ENCODE peak calls at places on chromosome 9, in eight cellular contexts. One of them, this sample, is unnamed.

GRCh38 chr9:86434039-86434726 is 80.0 kb upstream of the TUT7 start:
- DNase-seq in NB4: peak; percentile 63
- DNase-seq in HFFc6: peak; percentile 69
- DNase-seq in RWPE2: no peak
- DNase-seq in right lobe of liver: peak; percentile 23
- DNase-seq in epithelial cell of esophagus: peak; percentile 67
- DNase-seq in MCF 10A: peak; percentile 56
- DNase-seq in MM.1S: peak; percentile 51
- DNase-seq in this sample: no peak

GRCh38 chr9:134066923-134067851 is 639 bp downstream of the BRD3 start:
- DNase-seq in right lobe of liver: no peak
- DNase-seq in RWPE2: peak; percentile 63
- DNase-seq in epithelial cell of esophagus: peak; percentile 32
- DNase-seq in MCF 10A: no peak
- DNase-seq in NB4: peak; percentile 59
- DNase-seq in MM.1S: peak; percentile 17
- DNase-seq in HFFc6: no peak
- DNase-seq in this sample: peak; percentile 44

GRCh38 chr9:122263699-122264349 is 816 bp downstream of the RBM18 start:
- DNase-seq in HFFc6: no peak
- DNase-seq in epithelial cell of esophagus: peak; percentile 1
- DNase-seq in MCF 10A: no peak
- DNase-seq in RWPE2: no peak
- DNase-seq in MM.1S: peak; percentile 24
- DNase-seq in right lobe of liver: no peak
- DNase-seq in NB4: peak; percentile 30
- DNase-seq in this sample: no peak

GRCh38 chr9:34253460-34253837 is 74.6 kb downstream of the UBAP1 start:
- DNase-seq in MCF 10A: peak; percentile 43
- DNase-seq in epithelial cell of esophagus: peak; percentile 46
- DNase-seq in right lobe of liver: no peak
- DNase-seq in MM.1S: no peak
- DNase-seq in NB4: peak; percentile 43
- DNase-seq in HFFc6: peak; percentile 51
- DNase-seq in RWPE2: no peak
- DNase-seq in this sample: no peak

GRCh38 chr9:127543973-127544533 is 68.0 kb upstream of the STXBP1 start:
- DNase-seq in RWPE2: no peak
- DNase-seq in MCF 10A: no peak
- DNase-seq in NB4: no peak
- DNase-seq in HFFc6: no peak
- DNase-seq in MM.1S: no peak
- DNase-seq in epithelial cell of esophagus: no peak
- DNase-seq in right lobe of liver: no peak
- DNase-seq in this sample: no peak

GRCh38 chr9:97793067-97793466 is 60.0 kb upstream of the FOXE1 start:
- DNase-seq in epithelial cell of esophagus: no peak
- DNase-seq in RWPE2: no peak
- DNase-seq in MM.1S: no peak
- DNase-seq in NB4: no peak
- DNase-seq in right lobe of liver: no peak
- DNase-seq in MCF 10A: no peak
- DNase-seq in HFFc6: no peak
- DNase-seq in this sample: no peak

GRCh38 chr9:99828054-99828416 is 6.3 kb downstream of the NR4A3 start:
- DNase-seq in HFFc6: no peak
- DNase-seq in MM.1S: no peak
- DNase-seq in RWPE2: no peak
- DNase-seq in right lobe of liver: no peak
- DNase-seq in MCF 10A: no peak
- DNase-seq in epithelial cell of esophagus: no peak
- DNase-seq in NB4: no peak
- DNase-seq in this sample: no peak

GRCh38 chr9:7879551-7880245 is 80.1 kb upstream of the DMAC1 start:
- DNase-seq in epithelial cell of esophagus: peak; percentile 78
- DNase-seq in MM.1S: no peak
- DNase-seq in right lobe of liver: no peak
- DNase-seq in NB4: peak; percentile 70
- DNase-seq in RWPE2: no peak
- DNase-seq in MCF 10A: peak; percentile 54
- DNase-seq in HFFc6: no peak
- DNase-seq in this sample: no peak

GRCh38 chr9:122158202-122158601 is 1.4 kb downstream of the NDUFA8 start:
- DNase-seq in MM.1S: peak; percentile 49
- DNase-seq in HFFc6: peak; percentile 50
- DNase-seq in right lobe of liver: no peak
- DNase-seq in epithelial cell of esophagus: peak; percentile 61
- DNase-seq in RWPE2: no peak
- DNase-seq in NB4: peak; percentile 69
- DNase-seq in MCF 10A: peak; percentile 48
- DNase-seq in this sample: no peak

GRCh38 chr9:134127616-134128015 is 8.3 kb upstream of the WDR5 start:
- DNase-seq in RWPE2: no peak
- DNase-seq in epithelial cell of esophagus: no peak
- DNase-seq in NB4: no peak
- DNase-seq in HFFc6: no peak
- DNase-seq in MCF 10A: no peak
- DNase-seq in MM.1S: no peak
- DNase-seq in right lobe of liver: no peak
- DNase-seq in this sample: peak; percentile 3

GRCh38 chr9:21030389-21031035 is 928 bp downstream of the HACD4 start:
- DNase-seq in right lobe of liver: no peak
- DNase-seq in MM.1S: no peak
- DNase-seq in epithelial cell of esophagus: peak; percentile 65
- DNase-seq in RWPE2: no peak
- DNase-seq in NB4: peak; percentile 90
- DNase-seq in MCF 10A: no peak
- DNase-seq in HFFc6: peak; percentile 78
- DNase-seq in this sample: no peak

GRCh38 chr9:93080406-93080805 is 15.6 kb upstream of the CARD19 start:
- DNase-seq in MM.1S: no peak
- DNase-seq in HFFc6: no peak
- DNase-seq in NB4: no peak
- DNase-seq in right lobe of liver: no peak
- DNase-seq in epithelial cell of esophagus: no peak
- DNase-seq in RWPE2: no peak
- DNase-seq in MCF 10A: no peak
- DNase-seq in this sample: no peak

GRCh38 chr9:112355305-112355953 is 22.0 kb upstream of the PTBP3 start:
- DNase-seq in MCF 10A: no peak
- DNase-seq in NB4: no peak
- DNase-seq in MM.1S: no peak
- DNase-seq in RWPE2: no peak
- DNase-seq in HFFc6: no peak
- DNase-seq in epithelial cell of esophagus: no peak
- DNase-seq in right lobe of liver: no peak
- DNase-seq in this sample: no peak

GRCh38 chr9:68427216-68427994 is 71.0 kb downstream of the PGM5 start:
- DNase-seq in epithelial cell of esophagus: no peak
- DNase-seq in NB4: no peak
- DNase-seq in MM.1S: no peak
- DNase-seq in MCF 10A: no peak
- DNase-seq in HFFc6: no peak
- DNase-seq in right lobe of liver: no peak
- DNase-seq in RWPE2: no peak
- DNase-seq in this sample: no peak

GRCh38 chr9:108851138-108851537 is 4.6 kb downstream of the ACTL7B start:
- DNase-seq in MCF 10A: no peak
- DNase-seq in NB4: no peak
- DNase-seq in HFFc6: no peak
- DNase-seq in RWPE2: no peak
- DNase-seq in MM.1S: no peak
- DNase-seq in right lobe of liver: no peak
- DNase-seq in epithelial cell of esophagus: no peak
- DNase-seq in this sample: no peak

DNA sequence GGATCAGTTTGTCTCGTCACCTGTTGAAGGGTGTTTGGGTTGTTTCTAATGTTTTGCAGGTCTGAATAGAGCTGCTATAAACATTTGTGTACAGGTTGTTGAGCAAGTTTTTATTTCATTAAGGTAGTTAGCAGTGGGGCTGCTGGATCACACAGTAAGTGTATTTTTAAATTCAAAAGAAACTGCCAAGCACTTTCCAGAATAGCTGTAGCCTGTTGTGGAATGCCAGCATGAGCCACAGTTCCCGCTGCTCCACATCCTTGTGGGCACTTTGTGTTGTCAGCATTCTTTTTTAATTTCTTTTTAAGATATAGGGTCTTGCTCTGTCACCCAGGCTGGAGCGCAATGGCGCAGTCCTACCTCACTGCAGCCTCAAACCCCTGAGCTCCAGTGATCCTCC is 14.5 kb downstream of the FBXW5 start:
- DNase-seq in MCF 10A: no peak
- DNase-seq in NB4: no peak
- DNase-seq in HFFc6: no peak
- DNase-seq in RWPE2: no peak
- DNase-seq in right lobe of liver: no peak
- DNase-seq in epithelial cell of esophagus: no peak
- DNase-seq in MM.1S: no peak
- DNase-seq in this sample: no peak
- TF ChIP-seq CTCF in MCF 10A: no peak
- TF ChIP-seq CTCF in NB4: no peak
- TF ChIP-seq CTCF in HFFc6: no peak
- TF ChIP-seq CTCF in RWPE2: no peak
- TF ChIP-seq CTCF in right lobe of liver: no peak
- TF ChIP-seq CTCF in epithelial cell of esophagus: no peak
- TF ChIP-seq CTCF in MM.1S: no peak
- TF ChIP-seq CTCF in this sample: no peak

GRCh38 chr9:12989669-12990068 is 214.8 kb downstream of the LURAP1L start:
- DNase-seq in HFFc6: no peak
- DNase-seq in NB4: no peak
- DNase-seq in epithelial cell of esophagus: no peak
- DNase-seq in MCF 10A: no peak
- DNase-seq in MM.1S: no peak
- DNase-seq in RWPE2: no peak
- DNase-seq in right lobe of liver: no peak
- DNase-seq in this sample: no peak

GRCh38 chr9:12993432-12993831 is 218.6 kb downstream of the LURAP1L start:
- DNase-seq in RWPE2: no peak
- DNase-seq in HFFc6: no peak
- DNase-seq in MCF 10A: no peak
- DNase-seq in epithelial cell of esophagus: no peak
- DNase-seq in right lobe of liver: no peak
- DNase-seq in MM.1S: no peak
- DNase-seq in NB4: no peak
- DNase-seq in this sample: no peak

GRCh38 chr9:12988259-12988658 is 213.4 kb downstream of the LURAP1L start:
- DNase-seq in epithelial cell of esophagus: no peak
- DNase-seq in NB4: no peak
- DNase-seq in RWPE2: no peak
- DNase-seq in MCF 10A: no peak
- DNase-seq in HFFc6: no peak
- DNase-seq in right lobe of liver: no peak
- DNase-seq in MM.1S: no peak
- DNase-seq in this sample: no peak
- TF ChIP-seq CTCF in epithelial cell of esophagus: no peak
- TF ChIP-seq CTCF in NB4: no peak
- TF ChIP-seq CTCF in RWPE2: no peak
- TF ChIP-seq CTCF in MCF 10A: peak; percentile 15
- TF ChIP-seq CTCF in HFFc6: no peak
- TF ChIP-seq CTCF in right lobe of liver: peak; percentile 28
- TF ChIP-seq CTCF in MM.1S: peak; percentile 5
- TF ChIP-seq CTCF in this sample: no peak

GRCh38 chr9:12718482-12719026 is 25.4 kb downstream of the TYRP1 start:
- DNase-seq in NB4: no peak
- DNase-seq in RWPE2: no peak
- DNase-seq in MM.1S: peak; percentile 56
- DNase-seq in epithelial cell of esophagus: peak; percentile 85
- DNase-seq in right lobe of liver: no peak
- DNase-seq in MCF 10A: no peak
- DNase-seq in HFFc6: no peak
- DNase-seq in this sample: no peak

GRCh38 chr9:12720551-12720950 is 27.4 kb downstream of the TYRP1 start:
- DNase-seq in HFFc6: no peak
- DNase-seq in epithelial cell of esophagus: no peak
- DNase-seq in MCF 10A: no peak
- DNase-seq in NB4: no peak
- DNase-seq in right lobe of liver: no peak
- DNase-seq in RWPE2: no peak
- DNase-seq in MM.1S: no peak
- DNase-seq in this sample: no peak

GRCh38 chr9:12717907-12718306 is 24.7 kb downstream of the TYRP1 start:
- DNase-seq in NB4: no peak
- DNase-seq in RWPE2: no peak
- DNase-seq in MCF 10A: no peak
- DNase-seq in epithelial cell of esophagus: no peak
- DNase-seq in HFFc6: no peak
- DNase-seq in MM.1S: no peak
- DNase-seq in right lobe of liver: no peak
- DNase-seq in this sample: no peak

GRCh38 chr9:12716823-12717222 is 23.6 kb downstream of the TYRP1 start:
- DNase-seq in HFFc6: no peak
- DNase-seq in NB4: no peak
- DNase-seq in right lobe of liver: no peak
- DNase-seq in MM.1S: peak; percentile 21
- DNase-seq in MCF 10A: no peak
- DNase-seq in RWPE2: no peak
- DNase-seq in epithelial cell of esophagus: no peak
- DNase-seq in this sample: no peak

DNA sequence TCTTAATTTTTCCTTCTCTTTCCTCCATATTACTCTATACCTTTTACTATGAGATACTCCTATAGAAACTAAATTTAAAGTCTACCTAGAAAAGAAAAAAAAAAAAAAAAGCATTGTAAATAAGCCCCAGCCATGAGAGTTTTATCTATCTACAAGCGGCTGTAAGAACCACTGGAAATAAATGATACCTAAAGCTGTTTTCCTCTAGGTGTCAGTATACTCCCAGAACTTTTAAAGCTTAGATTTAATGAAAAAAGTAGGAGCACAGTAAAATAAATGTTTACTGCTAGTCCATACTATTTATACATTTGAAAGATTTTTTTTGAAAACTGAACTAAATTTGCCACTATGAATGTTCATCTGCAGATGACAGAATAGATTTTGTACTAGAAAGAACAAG is 26.2 kb downstream of the TYRP1 start:
- DNase-seq in NB4: peak; percentile 41
- DNase-seq in right lobe of liver: no peak
- DNase-seq in RWPE2: no peak
- DNase-seq in HFFc6: peak; percentile 30
- DNase-seq in MM.1S: peak; percentile 32
- DNase-seq in epithelial cell of esophagus: peak; percentile 56
- DNase-seq in MCF 10A: peak; percentile 35
- DNase-seq in this sample: no peak
- TF ChIP-seq CTCF in NB4: peak; percentile 33
- TF ChIP-seq CTCF in right lobe of liver: peak; percentile 54
- TF ChIP-seq CTCF in RWPE2: peak; percentile 79
- TF ChIP-seq CTCF in HFFc6: peak; percentile 81
- TF ChIP-seq CTCF in MM.1S: peak; percentile 39
- TF ChIP-seq CTCF in epithelial cell of esophagus: peak; percentile 39
- TF ChIP-seq CTCF in MCF 10A: peak; percentile 31
- TF ChIP-seq CTCF in this sample: no peak

DNA sequence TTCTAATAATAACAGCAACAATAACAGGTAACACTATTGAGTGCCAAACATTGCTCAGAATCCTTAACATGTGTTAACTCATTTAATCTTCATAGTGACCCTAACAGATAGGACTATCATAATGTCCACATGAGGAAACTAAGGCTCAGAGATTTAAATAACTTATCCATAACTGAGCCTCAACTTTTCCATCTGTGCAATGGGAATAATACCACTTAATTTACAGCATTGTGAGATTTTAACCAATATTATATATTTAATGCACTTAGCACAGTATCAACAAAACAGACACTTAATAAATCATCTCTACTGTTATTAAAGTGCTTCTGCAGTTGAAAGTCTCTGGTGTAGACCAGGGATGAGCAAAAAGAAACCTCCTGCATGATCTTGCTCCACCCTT is 28.2 kb downstream of the TTC39B start:
- DNase-seq in HFFc6: no peak
- DNase-seq in right lobe of liver: no peak
- DNase-seq in MM.1S: no peak
- DNase-seq in MCF 10A: no peak
- DNase-seq in NB4: no peak
- DNase-seq in epithelial cell of esophagus: no peak
- DNase-seq in RWPE2: no peak
- DNase-seq in this sample: no peak
- TF ChIP-seq CTCF in HFFc6: no peak
- TF ChIP-seq CTCF in right lobe of liver: no peak
- TF ChIP-seq CTCF in MM.1S: no peak
- TF ChIP-seq CTCF in MCF 10A: no peak
- TF ChIP-seq CTCF in NB4: no peak
- TF ChIP-seq CTCF in epithelial cell of esophagus: no peak
- TF ChIP-seq CTCF in RWPE2: no peak
- TF ChIP-seq CTCF in this sample: no peak

This sample was measured in CD14-positive monocyte.